ENCODE peak calls at places on chromosomes 3 and 15, in five cellular contexts. S is K562, U is fibroblast of lung, E is mammary epithelial cell, C is GM23338. P is an unnamed sample.

GRCh38 chr3:136023264-136023978 is 57.9 kb downstream of the PPP2R3A start:
- DNase-seq in U (no peak), E (no peak), S (no peak), C (no peak), P (no peak)

GRCh38 chr3:126835472-126836219 is 131.6 kb downstream of the CHCHD6 start:
- DNase-seq in C (peak), E (peak), S (peak), U (peak), P (no peak)

GRCh38 chr3:99909714-99910508 is 92.2 kb downstream of the CMSS1 start:
- DNase-seq in E (peak), C (no peak), S (no peak), U (peak), P (no peak)

GRCh38 chr3:56845505-56845904 is 43.8 kb upstream of the ARHGEF3 start:
- DNase-seq in U (peak), S (no peak), E (no peak), C (no peak), P (no peak)

GRCh38 chr15:64089553-64090280 is 3.9 kb downstream of the CIAO2A start:
- DNase-seq in C (no peak), U (no peak), E (no peak), S (no peak), P (peak)

GRCh38 chr3:179794355-179794754 is 141.5 kb downstream of the USP13 start:
- DNase-seq in S (no peak), U (no peak), C (no peak), E (no peak), P (no peak)

GRCh38 chr15:74315626-74316025 is 51.8 kb downstream of the CYP11A1 start:
- DNase-seq in E (no peak), U (no peak), S (peak), C (no peak), P (peak)

GRCh38 chr3:52891164-52891563 is 6.2 kb downstream of the STIMATE start:
- DNase-seq in S (no peak), E (no peak), U (no peak), C (no peak), P (no peak)

GRCh38 chr15:77225088-77225487 is 154.2 kb upstream of the TSPAN3 start:
- DNase-seq in S (no peak), E (no peak), U (no peak), C (no peak), P (no peak)

GRCh38 chr3:159828542-159828943 is 160.1 kb upstream of the IL12A start:
- DNase-seq in C (peak), U (peak), S (peak), E (peak), P (peak)

GRCh38 chr15:28098766-28099554 is at the start of gene OCA2:
- DNase-seq in S (peak), C (peak), U (peak), E (no peak), P (no peak)

GRCh38 chr15:101491739-101492640 is 2.5 kb upstream of the PCSK6 start:
- DNase-seq in C (no peak), E (no peak), U (no peak), S (no peak), P (no peak)

GRCh38 chr3:150737874-150738679 is 24.9 kb downstream of the SIAH2 start:
- DNase-seq in U (peak), S (peak), C (peak), E (peak), P (no peak)

GRCh38 chr3:100710355-100711198 is 1.3 kb downstream of the TFG start:
- DNase-seq in U (peak), S (peak), C (peak), E (peak), P (peak)

GRCh38 chr3:191762323-191762960 is 301.5 kb downstream of the PYDC2 start:
- DNase-seq in S (no peak), E (peak), U (peak), C (peak), P (no peak)

GRCh38 chr15:23049984-23050628 is 10.7 kb upstream of the TUBGCP5 start:
- DNase-seq in C (no peak), U (no peak), E (no peak), S (no peak), P (no peak)

GRCh38 chr3:133089906-133090305 is 51.7 kb downstream of the TMEM108 start:
- DNase-seq in E (peak), C (peak), S (no peak), U (no peak), P (no peak)

GRCh38 chr3:183924956-183925355 is 40.3 kb upstream of the PARL start:
- DNase-seq in U (peak), C (no peak), E (peak), S (no peak), P (no peak)

GRCh38 chr3:29215948-29216347 is 64.9 kb upstream of the RBMS3 start:
- DNase-seq in U (peak), E (no peak), S (no peak), C (no peak), P (no peak)

GRCh38 chr3:70647094-70647493 is 334.7 kb upstream of the MDFIC2 start:
- DNase-seq in S (no peak), E (no peak), C (no peak), U (no peak), P (no peak)

GRCh38 chr15:94229591-94230365 is 1.6 kb upstream of the MCTP2 start:
- DNase-seq in C (no peak), S (no peak), U (no peak), E (peak), P (no peak)

GRCh38 chr3:47841786-47842349 is 38.9 kb downstream of the DHX30 start:
- DNase-seq in S (no peak), C (peak), E (no peak), U (no peak), P (no peak)

GRCh38 chr3:139629033-139629432 is 48.7 kb downstream of the NMNAT3 start:
- DNase-seq in C (peak), S (no peak), U (no peak), E (peak), P (peak)

GRCh38 chr3:31456373-31456772 is 76.4 kb upstream of the STT3B start:
- DNase-seq in U (no peak), C (no peak), E (no peak), S (no peak), P (no peak)

GRCh38 chr3:111594205-111594604 is 941 bp downstream of the ZBED2 start:
- DNase-seq in S (no peak), C (no peak), E (peak), U (peak), P (no peak)

GRCh38 chr15:92934706-92935105 is 34.6 kb downstream of the CHD2 start:
- DNase-seq in C (no peak), E (no peak), U (no peak), S (no peak), P (no peak)

GRCh38 chr3:146115619-146116018 is 45.4 kb downstream of the PLOD2 start:
- DNase-seq in S (no peak), E (no peak), U (no peak), C (no peak), P (no peak)

GRCh38 chr3:36302110-36302509 is 78.2 kb upstream of the STAC start:
- DNase-seq in S (no peak), U (no peak), E (no peak), C (no peak), P (no peak)

GRCh38 chr15:63156708-63157065 is 590 bp downstream of the RPS27L start:
- DNase-seq in S (peak), C (peak), U (peak), E (peak), P (peak)

GRCh38 chr15:53022788-53023187 is 232.7 kb upstream of the ONECUT1 start:
- DNase-seq in S (no peak), C (no peak), U (no peak), E (no peak), P (no peak)

GRCh38 chr3:116392291-116392690 is 53.0 kb downstream of the LSAMP start:
- DNase-seq in U (no peak), E (no peak), C (no peak), S (no peak), P (no peak)

GRCh38 chr3:13588971-13589370 is 40.0 kb downstream of the FBLN2 start:
- DNase-seq in U (no peak), E (no peak), C (no peak), S (no peak), P (no peak)

GRCh38 chr3:52272831-52273230 is 5.6 kb downstream of the WDR82 start:
- DNase-seq in C (no peak), U (no peak), S (no peak), E (no peak), P (no peak)

GRCh38 chr3:41000471-41000870 is 198.8 kb upstream of the CTNNB1 start:
- DNase-seq in E (no peak), U (peak), S (no peak), C (no peak), P (no peak)

GRCh38 chr3:160006282-160007163 is 17.9 kb downstream of the IL12A start:
- DNase-seq in U (peak), C (peak), E (peak), S (peak), P (peak)

GRCh38 chr15:101654191-101654590 is 2.0 kb upstream of the TM2D3 start:
- DNase-seq in U (no peak), S (no peak), E (no peak), C (no peak), P (no peak)

GRCh38 chr3:40616420-40616819 is 91.7 kb downstream of the ZNF621 start:
- DNase-seq in C (peak), S (no peak), U (no peak), E (no peak), P (no peak)

GRCh38 chr3:63980830-63981498 is 42.3 kb downstream of the PSMD6 start:
- DNase-seq in C (no peak), U (no peak), S (no peak), E (no peak), P (no peak)
- H3K27ac ChIP-seq in C (no peak), U (no peak), S (no peak), E (no peak), P (no peak)

GRCh38 chr3:73432723-73433032 is 192.1 kb downstream of the PDZRN3 start:
- DNase-seq in E (no peak), C (no peak), S (no peak), U (no peak), P (no peak)

GRCh38 chr3:73433681-73434080 is 191.1 kb downstream of the PDZRN3 start:
- DNase-seq in E (peak), U (no peak), S (no peak), C (no peak), P (no peak)

GRCh38 chr3:73432021-73432722 is 192.6 kb downstream of the PDZRN3 start:
- DNase-seq in U (peak), E (peak), S (peak), C (peak), P (peak)

GRCh38 chr3:73433079-73433478 is 191.7 kb downstream of the PDZRN3 start:
- DNase-seq in U (no peak), C (no peak), E (no peak), S (no peak), P (no peak)

DNA sequence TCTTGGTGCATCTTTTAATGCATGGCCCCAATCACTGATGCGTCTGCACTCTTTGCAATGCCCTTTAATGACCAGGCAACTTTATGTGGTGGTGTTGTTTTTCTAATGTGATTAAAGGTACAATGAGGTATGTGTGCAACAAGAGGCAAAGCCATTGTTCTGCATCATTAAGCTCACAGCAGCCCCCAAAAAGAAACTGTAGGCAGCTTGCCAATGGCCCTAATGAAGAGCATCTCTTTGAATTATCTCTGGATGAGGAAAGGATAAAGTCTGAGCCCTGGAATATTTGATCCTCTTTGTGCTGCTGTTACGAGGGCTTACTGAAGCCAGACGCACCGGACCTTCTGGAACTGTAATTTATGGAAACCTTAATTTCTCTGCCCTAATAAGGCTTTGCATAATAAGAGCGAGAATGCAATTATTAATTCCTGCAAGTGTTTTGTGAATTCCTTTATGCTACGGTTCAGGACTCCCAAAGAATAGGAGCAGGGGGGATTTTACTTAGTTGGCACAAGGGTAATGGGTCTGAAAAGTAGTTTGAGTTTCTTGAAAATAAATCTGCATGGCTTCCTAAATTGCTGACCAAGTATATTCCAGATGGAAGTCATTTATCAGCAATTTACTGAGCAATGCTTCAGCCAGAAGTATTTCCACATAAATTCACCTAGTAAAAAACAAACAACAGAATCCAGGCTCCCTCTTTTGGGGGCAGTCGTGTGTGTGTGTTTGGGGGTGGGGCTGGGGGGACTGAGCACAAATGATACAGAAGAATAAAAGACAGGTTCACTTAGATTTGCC is 193.4 kb downstream of the PDZRN3 start:
- DNase-seq in E (no peak), C (no peak), S (no peak), U (no peak), P (no peak)
- H3K4me3 ChIP-seq in E (no peak), C (no peak), S (no peak), U (no peak), P (no peak)

GRCh38 chr3:177490626-177491025 is 293.3 kb upstream of the TBL1XR1 start:
- DNase-seq in U (no peak), E (no peak), S (no peak), C (no peak), P (no peak)
- H2AFZ ChIP-seq in U (no peak), E (no peak), S (no peak), C (peak), P (no peak)

DNA sequence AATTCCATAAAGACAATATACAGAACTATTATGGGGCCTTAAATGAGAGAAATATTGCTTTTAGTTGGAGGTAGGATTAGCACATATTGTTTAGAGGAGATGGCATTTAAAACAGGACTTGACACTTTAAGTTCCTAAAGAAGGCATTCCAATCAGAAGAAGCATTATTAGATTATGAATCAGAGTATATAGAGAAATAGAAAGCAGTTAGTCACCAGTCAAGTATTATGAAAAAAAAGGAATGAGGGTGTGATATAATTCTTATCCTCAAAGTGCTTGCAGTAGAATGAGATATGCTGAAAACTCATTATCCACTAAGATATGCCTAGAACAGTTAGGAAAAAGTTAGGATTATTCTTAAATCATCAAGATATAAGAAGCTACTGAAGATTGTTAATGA is 456.2 kb downstream of the ZNF385D start:
- DNase-seq in E (peak), C (no peak), U (peak), S (no peak), P (no peak)
- H3K27ac ChIP-seq in E (no peak), C (no peak), U (no peak), S (no peak), P (no peak)

GRCh38 chr3:167886690-167887089 is 151.2 kb downstream of the SERPINI1 start:
- DNase-seq in S (no peak), U (no peak), C (no peak), E (no peak), P (no peak)
- H3K4me3 ChIP-seq in S (no peak), U (no peak), C (no peak), E (no peak), P (no peak)